ENCODE peak calls at places on chromosomes 5 and 9, in eight cellular contexts. F, E, D, Q, O, J, U and L are unnamed samples.

GRCh38 chr9:114696814-114697544 is 15.0 kb upstream of the TEX48 start:
- DNase-seq in F (no peak), J (no peak), D (no peak), Q (no peak), E (no peak), U (no peak), O (no peak), L (no peak)

GRCh38 chr9:70049236-70049635 is 5.6 kb downstream of the MAMDC2 start:
- DNase-seq in J (no peak), D (no peak), U (peak), E (peak), F (peak), Q (no peak), O (no peak), L (peak)

GRCh38 chr5:175475248-175475647 is 3.1 kb upstream of the SFXN1 start:
- DNase-seq in O (no peak), F (no peak), D (no peak), E (no peak), J (no peak), U (no peak), Q (no peak), L (no peak)

GRCh38 chr9:127283917-127284316 is 19.3 kb downstream of the GARNL3 start:
- DNase-seq in O (peak), U (no peak), E (no peak), F (no peak), Q (no peak), D (no peak), J (no peak), L (peak)

GRCh38 chr9:81777514-81777913 is 88.2 kb upstream of the TLE1 start:
- DNase-seq in Q (no peak), J (no peak), O (no peak), E (no peak), F (no peak), D (no peak), U (no peak), L (no peak)

GRCh38 chr5:157602505-157602904 is 26.9 kb upstream of the ADAM19 start:
- DNase-seq in Q (no peak), U (no peak), O (no peak), D (no peak), F (no peak), J (peak), E (no peak), L (no peak)

GRCh38 chr5:128649183-128649582 is 111.1 kb upstream of the FBN2 start:
- DNase-seq in E (no peak), Q (no peak), D (no peak), J (no peak), O (no peak), U (no peak), F (no peak), L (no peak)

GRCh38 chr5:77418162-77418561 is 74.0 kb downstream of the WDR41 start:
- DNase-seq in E (no peak), Q (no peak), J (no peak), D (no peak), U (no peak), F (no peak), O (no peak), L (no peak)

GRCh38 chr5:17989567-17989966 is 355.3 kb downstream of the TAF11L14 start:
- DNase-seq in E (no peak), D (no peak), O (no peak), U (no peak), J (no peak), F (no peak), Q (no peak), L (no peak)

GRCh38 chr9:89770779-89771178 is 166.0 kb downstream of the GADD45G start:
- DNase-seq in D (no peak), J (no peak), E (no peak), O (no peak), Q (no peak), F (no peak), U (no peak), L (no peak)

GRCh38 chr5:65812648-65813047 is 90.6 kb downstream of the NLN start:
- DNase-seq in E (peak), F (no peak), U (no peak), J (no peak), D (no peak), Q (no peak), O (no peak), L (no peak)

GRCh38 chr9:98591696-98592095 is 117.0 kb downstream of the GABBR2 start:
- DNase-seq in F (no peak), D (no peak), O (no peak), E (no peak), J (no peak), Q (no peak), U (no peak), L (no peak)

GRCh38 chr5:151585970-151586369 is 5.2 kb downstream of the FAT2 start:
- DNase-seq in Q (no peak), E (no peak), O (no peak), U (no peak), F (peak), D (no peak), J (no peak), L (no peak)

GRCh38 chr9:82883436-82883835 is 179.5 kb downstream of the RASEF start:
- DNase-seq in U (no peak), E (no peak), Q (no peak), D (no peak), F (no peak), O (no peak), J (no peak), L (no peak)

GRCh38 chr5:122144236-122144635 is 14.9 kb downstream of the ZNF474 start:
- DNase-seq in D (no peak), E (no peak), Q (no peak), F (no peak), U (no peak), O (no peak), J (no peak), L (no peak)

GRCh38 chr9:92180669-92181181 is 65.5 kb upstream of the SPTLC1 start:
- DNase-seq in E (no peak), F (no peak), U (peak), J (no peak), Q (peak), D (no peak), O (no peak), L (no peak)

GRCh38 chr9:4167040-4167671 is 132.7 kb downstream of the GLIS3 start:
- DNase-seq in J (no peak), O (no peak), U (no peak), Q (no peak), E (no peak), F (no peak), D (no peak), L (no peak)

GRCh38 chr9:137506702-137507171 is 43.5 kb downstream of the PNPLA7 start:
- DNase-seq in F (no peak), E (no peak), Q (no peak), U (no peak), D (no peak), J (no peak), O (no peak), L (no peak)

GRCh38 chr9:13139641-13140171 is 139.8 kb downstream of the MPDZ start:
- DNase-seq in E (no peak), J (no peak), U (no peak), D (no peak), Q (no peak), F (no peak), O (no peak), L (no peak)

GRCh38 chr9:78035369-78035993 is 3.9 kb upstream of the GNAQ start:
- DNase-seq in J (peak), F (no peak), E (peak), D (no peak), U (peak), Q (peak), O (peak), L (no peak)

GRCh38 chr9:36721846-36722588 is 149.3 kb downstream of the MELK start:
- DNase-seq in D (peak), U (no peak), Q (no peak), O (no peak), F (no peak), E (peak), J (no peak), L (no peak)

GRCh38 chr9:78115073-78115472 is 83.5 kb upstream of the GNAQ start:
- DNase-seq in U (no peak), E (no peak), Q (peak), F (no peak), D (no peak), J (no peak), O (no peak), L (no peak)

GRCh38 chr5:136070486-136071285 is 41.9 kb downstream of the TGFBI start:
- DNase-seq in J (no peak), F (no peak), D (no peak), E (no peak), U (no peak), O (no peak), Q (no peak), L (no peak)

GRCh38 chr9:96453625-96454024 is 3.7 kb downstream of the HABP4 start:
- DNase-seq in U (peak), O (no peak), F (no peak), J (no peak), Q (peak), D (no peak), E (no peak), L (no peak)

GRCh38 chr9:23824241-23825142 is 1.5 kb downstream of the ELAVL2 start:
- DNase-seq in E (no peak), U (no peak), F (no peak), Q (no peak), O (no peak), J (no peak), D (peak), L (no peak)

GRCh38 chr5:8907168-8907868 is 638.6 kb downstream of the SEMA5A start:
- DNase-seq in Q (no peak), E (no peak), D (no peak), F (no peak), O (no peak), U (no peak), J (no peak), L (no peak)

GRCh38 chr5:118620201-118620600 is 368.1 kb downstream of the DTWD2 start:
- DNase-seq in E (no peak), O (no peak), D (no peak), Q (no peak), U (no peak), F (no peak), J (no peak), L (no peak)

GRCh38 chr5:143064207-143064606 is 294.0 kb downstream of the ARHGAP26 start:
- DNase-seq in O (no peak), U (no peak), E (no peak), D (no peak), Q (no peak), F (no peak), J (no peak), L (no peak)

GRCh38 chr5:4387295-4387694 is 752.8 kb upstream of the ADAMTS16 start:
- DNase-seq in E (no peak), Q (no peak), J (no peak), F (no peak), O (no peak), U (no peak), D (no peak), L (no peak)

GRCh38 chr5:80591352-80591751 is 21.3 kb upstream of the ANKRD34B start:
- DNase-seq in J (no peak), F (no peak), Q (no peak), E (no peak), U (no peak), O (no peak), D (no peak), L (no peak)

GRCh38 chr5:37375091-37375490 is 4.0 kb upstream of the WDR70 start:
- DNase-seq in Q (no peak), J (no peak), U (no peak), E (no peak), F (no peak), D (no peak), O (no peak), L (no peak)

GRCh38 chr5:15560421-15560820 is 60.4 kb downstream of the FBXL7 start:
- DNase-seq in D (no peak), F (no peak), U (no peak), O (no peak), Q (no peak), J (no peak), E (no peak), L (no peak)

GRCh38 chr9:114235113-114235589 is 79.8 kb downstream of the COL27A1 start:
- DNase-seq in D (no peak), E (no peak), J (no peak), F (no peak), U (no peak), Q (peak), O (no peak), L (no peak)

GRCh38 chr9:105064248-105065118 is 136.5 kb upstream of the ABCA1 start:
- DNase-seq in F (peak), U (peak), Q (peak), O (no peak), J (no peak), D (peak), E (peak), L (peak)

GRCh38 chr5:35884125-35884788 is 27.6 kb downstream of the IL7R start:
- DNase-seq in F (no peak), J (no peak), Q (peak), E (peak), U (no peak), D (no peak), O (no peak), L (no peak)

GRCh38 chr9:18268381-18268780 is 205.6 kb upstream of the ADAMTSL1 start:
- DNase-seq in F (no peak), U (no peak), Q (no peak), E (no peak), J (no peak), O (no peak), D (no peak), L (no peak)